ENCODE peak calls at places on chromosomes 5 and 9, in nine cellular contexts. R is activated CD8-positive, alpha-beta memory T cell treated with anti-CD3 and anti-CD28 coated beads, Interleukin-2, amount 10 ng/mL, durations not matched to agents 7 days and 5 days; U is non-pigmented ciliary epithelial cell; D is WTC11; K is activated CD4-positive, CD25-positive, alpha-beta regulatory T cell treated with anti-CD3 and anti-CD28 coated beads, Interleukin-2, amount 50 U/mL, for 72 hours; Y is fibroblast of pulmonary artery; O is renal cortical epithelial cell; P is hepatic stellate cell; W is hepatocyte. I is an unnamed sample.

GRCh38 chr5:109335114-109335513 is 74.7 kb downstream of the PJA2 start:
- DNase-seq in K (no peak), R (no peak), U (no peak), W (no peak), P (no peak), O (no peak), Y (no peak), D (no peak), I (no peak)

GRCh38 chr5:142630927-142631539 is 54.9 kb downstream of the FGF1 start:
- DNase-seq in Y (peak), W (no peak), R (no peak), P (no peak), D (no peak), K (no peak), U (no peak), O (no peak), I (no peak)

GRCh38 chr9:81492710-81493447 is 196.5 kb downstream of the TLE1 start:
- DNase-seq in R (no peak), Y (peak), D (no peak), K (no peak), P (peak), W (peak), U (peak), O (peak), I (no peak)

GRCh38 chr5:59640411-59640810 is 253.1 kb downstream of the PDE4D start:
- DNase-seq in R (no peak), D (no peak), Y (peak), K (no peak), W (peak), O (peak), P (no peak), U (no peak), I (no peak)

GRCh38 chr9:80556631-80557030 is 984.9 kb downstream of the TLE4 start:
- DNase-seq in R (no peak), W (no peak), K (no peak), U (no peak), D (no peak), Y (peak), P (no peak), O (no peak), I (no peak)

GRCh38 chr5:57037355-57037754 is 85.4 kb upstream of the MIER3 start:
- DNase-seq in Y (peak), O (peak), U (no peak), P (no peak), D (peak), W (no peak), K (no peak), R (no peak), I (peak)

GRCh38 chr5:131264453-131265200 is 774 bp downstream of the CDC42SE2 start:
- DNase-seq in K (peak), D (peak), R (peak), O (no peak), U (no peak), W (peak), P (no peak), Y (peak), I (no peak)

GRCh38 chr9:134628354-134628736 is 13.3 kb upstream of the COL5A1 start:
- DNase-seq in Y (no peak), U (no peak), W (no peak), P (no peak), D (no peak), O (no peak), K (no peak), R (no peak), I (no peak)

GRCh38 chr9:117164512-117164911 is 250.3 kb downstream of the ASTN2 start:
- DNase-seq in U (no peak), K (no peak), R (no peak), W (no peak), O (no peak), Y (no peak), P (no peak), D (no peak), I (no peak)

GRCh38 chr5:73280821-73281746 is 108.1 kb downstream of the TMEM174 start:
- DNase-seq in W (no peak), K (no peak), Y (peak), O (peak), D (no peak), U (no peak), R (no peak), P (no peak), I (no peak)

I was measured in hippocampal formation.